ENCODE peak calls at places on chromosomes 3 and 15, in nine cellular contexts. G, Z, V, J, X, P, K, L and Y are unnamed samples.

GRCh38 chr3:1294566-1294965 is 201.7 kb downstream of the CNTN6 start:
- DNase-seq in G (no peak), Z (no peak), V (no peak), J (no peak), X (no peak), P (no peak), K (no peak), L (no peak), Y (no peak)

GRCh38 chr3:174126990-174127758 is 729.6 kb downstream of the NLGN1 start:
- DNase-seq in G (no peak), Z (no peak), V (no peak), J (no peak), X (peak; percentile 25), P (no peak), K (no peak), L (no peak), Y (no peak)

GRCh38 chr3:64808056-64808455 is 120.3 kb upstream of the ADAMTS9 start:
- DNase-seq in G (no peak), Z (no peak), V (no peak), J (no peak), X (no peak), P (no peak), K (no peak), L (no peak), Y (no peak)

GRCh38 chr15:43230640-43231115 is 9.9 kb upstream of the EPB42 start:
- DNase-seq in G (peak; percentile 22), Z (no peak), V (no peak), J (peak; percentile 26), X (no peak), P (no peak), K (no peak), L (no peak), Y (no peak)

GRCh38 chr15:63615935-63616334 is 18.7 kb downstream of the FBXL22 start:
- DNase-seq in G (no peak), Z (no peak), V (no peak), J (no peak), X (no peak), P (no peak), K (no peak), L (no peak), Y (no peak)

GRCh38 chr3:153379516-153379915 is 217.5 kb downstream of the RAP2B start:
- DNase-seq in G (no peak), Z (no peak), V (no peak), J (no peak), X (peak; percentile 37), P (no peak), K (no peak), L (no peak), Y (no peak)

GRCh38 chr3:8709801-8710524 is 23.6 kb upstream of the CAV3 start:
- DNase-seq in G (no peak), Z (no peak), V (no peak), J (no peak), X (no peak), P (no peak), K (no peak), L (no peak), Y (no peak)

GRCh38 chr3:177538743-177539730 is 341.8 kb upstream of the TBL1XR1 start:
- DNase-seq in G (no peak), Z (no peak), V (no peak), J (no peak), X (peak; percentile 8), P (no peak), K (no peak), L (no peak), Y (no peak)

GRCh38 chr3:159605101-159605500 is 383.5 kb upstream of the IL12A start:
- DNase-seq in G (no peak), Z (no peak), V (no peak), J (no peak), X (no peak), P (no peak), K (no peak), L (no peak), Y (no peak)

GRCh38 chr3:149581248-149581647 is 76.6 kb downstream of the WWTR1 start:
- DNase-seq in G (no peak), Z (no peak), V (no peak), J (no peak), X (no peak), P (no peak), K (no peak), L (no peak), Y (no peak)

GRCh38 chr15:31023841-31024240 is 32.4 kb upstream of the MTMR10 start:
- DNase-seq in G (no peak), Z (no peak), V (no peak), J (no peak), X (peak; percentile 56), P (no peak), K (no peak), L (no peak), Y (no peak)

GRCh38 chr15:31024330-31024729 is 32.9 kb upstream of the MTMR10 start:
- DNase-seq in G (peak; percentile 38), Z (no peak), V (no peak), J (no peak), X (peak; percentile 99), P (no peak), K (no peak), L (no peak), Y (no peak)

GRCh38 chr15:31024979-31025378 is 33.6 kb upstream of the MTMR10 start:
- DNase-seq in G (no peak), Z (no peak), V (no peak), J (no peak), X (peak; percentile 49), P (no peak), K (no peak), L (no peak), Y (no peak)

GRCh38 chr15:31027948-31028586 is 36.6 kb upstream of the MTMR10 start:
- DNase-seq in G (no peak), Z (no peak), V (no peak), J (no peak), X (no peak), P (no peak), K (no peak), L (no peak), Y (no peak)

GRCh38 chr15:31025996-31026395 is 34.6 kb upstream of the MTMR10 start:
- DNase-seq in G (no peak), Z (no peak), V (no peak), J (peak; percentile 74), X (no peak), P (no peak), K (no peak), L (no peak), Y (no peak)
- H3K27me3 ChIP-seq in G (no peaks in the 10 kb centered on the region), Z (no peaks in the 10 kb centered on the region), V (no peaks in the 10 kb centered on the region), J (no peaks in the 10 kb centered on the region), X (no peaks in the 10 kb centered on the region), P (no peaks in the 10 kb centered on the region), K (no peaks in the 10 kb centered on the region), L (no peaks in the 10 kb centered on the region), Y (no peaks in the 10 kb centered on the region)

DNA sequence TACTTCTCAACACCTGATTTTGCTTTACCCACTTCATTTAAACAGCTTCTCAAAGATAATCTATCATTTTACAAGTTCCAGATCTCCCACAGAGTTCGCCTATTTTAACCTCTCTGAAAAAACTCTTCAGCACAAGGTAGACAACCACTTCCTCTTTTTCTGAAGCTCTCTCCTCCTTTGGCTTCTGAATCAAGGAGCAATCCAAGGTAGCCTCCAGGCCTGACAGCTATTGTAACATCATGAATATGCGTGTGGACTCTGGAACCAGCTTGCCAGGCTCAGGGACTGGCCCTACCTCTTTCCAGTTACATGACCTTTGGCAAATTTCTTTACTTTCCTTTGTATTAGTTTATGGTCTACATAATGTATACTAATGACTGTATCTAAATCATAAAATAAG is 405.9 kb upstream of the ZNF385D start:
- DNase-seq in G (no peak), Z (no peak), V (no peak), J (no peak), X (no peak), P (peak; percentile 55), K (no peak), L (no peak), Y (no peak)
- H3K4me3 ChIP-seq in G (no peak overlapping the region), Z (no peak overlapping the region), V (no peak overlapping the region), J (no peak overlapping the region), X (no peak overlapping the region), P (no peak overlapping the region), K (no peak overlapping the region), L (no peak overlapping the region), Y (no peak overlapping the region)

GRCh38 chr3:66500575-66501482 is at the start of gene LRIG1:
- DNase-seq in G (peak; percentile 100), Z (peak; percentile 100), V (peak; percentile 100), J (peak; percentile 100), X (peak; percentile 97), P (peak; percentile 100), K (peak; percentile 99), L (peak; percentile 99), Y (peak; percentile 100)
- TF ChIP-seq POLR2A in G (peak; percentile 91), Z (peak; percentile 86), V (peak; percentile 61), J (no peak), X (peak; percentile 92), P (peak; percentile 56), K (no peak), L (peak; percentile 79), Y (peak; percentile 90)

DNA sequence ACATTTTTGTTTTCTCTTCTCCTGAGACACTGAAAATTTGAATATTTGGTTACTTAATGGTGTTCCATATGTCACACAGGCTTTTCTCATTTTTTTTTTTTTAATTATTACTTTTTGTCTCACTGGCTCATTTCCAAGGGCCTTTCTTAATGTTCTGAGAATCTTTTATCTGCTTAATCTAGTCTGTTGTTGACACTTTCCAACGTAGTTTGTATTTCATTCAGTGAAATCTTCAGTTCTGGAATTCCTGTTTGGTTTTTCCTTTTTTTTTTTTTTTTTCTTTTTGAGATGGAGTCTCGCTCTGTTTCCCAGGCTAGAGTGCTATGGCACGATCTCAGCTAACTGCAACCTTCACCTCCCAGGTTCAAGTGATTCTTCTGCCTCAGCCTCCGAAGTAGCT is 42.7 kb downstream of the NCK1 start:
- DNase-seq in G (no peak), Z (no peak), V (no peak), J (no peak), X (no peak), P (no peak), K (no peak), L (no peak), Y (no peak)
- H3K27me3 ChIP-seq in G (no peaks in the 10 kb centered on the region), Z (no peaks in the 10 kb centered on the region), V (no peaks in the 10 kb centered on the region), J (no peaks in the 10 kb centered on the region), X (no peaks in the 10 kb centered on the region), P (no peaks in the 10 kb centered on the region), K (no peaks in the 10 kb centered on the region), L (no peaks in the 10 kb centered on the region), Y (no peaks in the 10 kb centered on the region)

GRCh38 chr15:83379574-83379973 is 67.6 kb upstream of the SH3GL3 start:
- DNase-seq in G (no peak), Z (no peak), V (no peak), J (no peak), X (no peak), P (no peak), K (no peak), L (no peak), Y (no peak)
- H3K4me3 ChIP-seq in G (no peak overlapping the region), Z (no peak overlapping the region), V (no peak overlapping the region), J (peak overlapping the region; percentile 15), X (no peak overlapping the region), P (no peak overlapping the region), K (no peak overlapping the region), L (no peak overlapping the region), Y (no peak overlapping the region)

GRCh38 chr3:112481342-112481870 is 17.9 kb downstream of the BTLA start:
- DNase-seq in G (no peak), Z (no peak), V (no peak), J (no peak), X (no peak), P (no peak), K (no peak), L (no peak), Y (no peak)
- TF ChIP-seq POLR2A in G (no peak), Z (no peak), V (no peak), J (no peak), X (no peak), P (no peak), K (no peak), L (no peak), Y (no peak)